ENCODE peak calls at places on chromosomes 16 and 17, in seven cellular contexts. A, R, P, G, D, H and Q are unnamed samples.

GRCh38 chr17:33469911-33470310 is 176.8 kb upstream of the ASIC2 start:
- DNase-seq in A (peak), R (no peak), P (no peak), G (peak), D (no peak), H (no peak), Q (peak)

GRCh38 chr17:82536220-82537201 is 17.0 kb downstream of the FOXK2 start:
- DNase-seq in A (peak), R (no peak), P (peak), G (peak), D (peak), H (peak), Q (no peak)

GRCh38 chr16:77223184-77223583 is 24.0 kb downstream of the SYCE1L start:
- DNase-seq in A (no peak), R (no peak), P (no peak), G (no peak), D (no peak), H (no peak), Q (no peak)

GRCh38 chr16:6940968-6941367 is 391.7 kb upstream of the RBFOX1 start:
- DNase-seq in A (no peak), R (no peak), P (no peak), G (no peak), D (no peak), H (no peak), Q (no peak)

GRCh38 chr17:489758-490329 is 137.2 kb upstream of the RPH3AL start:
- DNase-seq in A (peak), R (no peak), P (no peak), G (peak), D (no peak), H (peak), Q (no peak)

GRCh38 chr17:17719199-17719940 is 38.1 kb downstream of the RAI1 start:
- DNase-seq in A (no peak), R (no peak), P (no peak), G (no peak), D (no peak), H (no peak), Q (no peak)

GRCh38 chr17:11081342-11081741 is 159.7 kb upstream of the SHISA6 start:
- DNase-seq in A (no peak), R (no peak), P (no peak), G (peak), D (no peak), H (no peak), Q (no peak)

GRCh38 chr17:78472035-78472905 is 93.8 kb downstream of the PGS1 start:
- DNase-seq in A (no peak), R (no peak), P (no peak), G (no peak), D (no peak), H (no peak), Q (no peak)

GRCh38 chr16:71724320-71724751 is at the start of gene PHLPP2:
- DNase-seq in A (no peak), R (no peak), P (no peak), G (no peak), D (no peak), H (no peak), Q (no peak)

GRCh38 chr17:48997103-48997826 is at the start of gene IGF2BP1:
- DNase-seq in A (peak), R (no peak), P (no peak), G (peak), D (no peak), H (no peak), Q (no peak)

GRCh38 chr16:67884-68789 is 4.3 kb downstream of the RHBDF1 start:
- DNase-seq in A (peak), R (no peak), P (peak), G (no peak), D (peak), H (no peak), Q (no peak)
- TF ChIP-seq CTCF in A (no peak), R (no peak), P (no peak), G (no peak), D (no peak), H (no peak), Q (no peak)

GRCh38 chr17:40346768-40347154 is 17.8 kb downstream of the GJD3 start:
- DNase-seq in A (no peak), R (no peak), P (no peak), G (no peak), D (no peak), H (no peak), Q (no peak)

GRCh38 chr17:40348562-40349476 is 15.7 kb downstream of the GJD3 start:
- DNase-seq in A (no peak), R (peak), P (no peak), G (no peak), D (peak), H (peak), Q (no peak)

GRCh38 chr17:40349477-40350409 is 14.8 kb downstream of the GJD3 start:
- DNase-seq in A (peak), R (no peak), P (no peak), G (peak), D (peak), H (peak), Q (peak)

GRCh38 chr17:40347319-40348135 is 17.0 kb downstream of the GJD3 start:
- DNase-seq in A (no peak), R (no peak), P (no peak), G (no peak), D (no peak), H (no peak), Q (no peak)

GRCh38 chr17:40348136-40348504 is 16.4 kb downstream of the GJD3 start:
- DNase-seq in A (no peak), R (no peak), P (no peak), G (no peak), D (no peak), H (no peak), Q (no peak)
- H3K27ac ChIP-seq in A (no peak), R (peak), P (peak), G (no peak), D (peak), H (peak), Q (peak)

GRCh38 chr16:8869212-8869987 is 594 bp upstream of the CARHSP1 start:
- DNase-seq in A (no peak), R (no peak), P (no peak), G (peak), D (no peak), H (no peak), Q (no peak)
- TF ChIP-seq CTCF in A (no peak), R (no peak), P (no peak), G (no peak), D (no peak), H (no peak), Q (no peak)

GRCh38 chr16:12009922-12010321 is 33.4 kb downstream of the SNX29 start:
- DNase-seq in A (no peak), R (no peak), P (no peak), G (no peak), D (no peak), H (no peak), Q (no peak)

GRCh38 chr16:12006637-12007036 is 30.1 kb downstream of the SNX29 start:
- DNase-seq in A (no peak), R (no peak), P (no peak), G (no peak), D (no peak), H (no peak), Q (no peak)

GRCh38 chr16:12011565-12011964 is 35.0 kb downstream of the SNX29 start:
- DNase-seq in A (no peak), R (no peak), P (no peak), G (no peak), D (no peak), H (no peak), Q (no peak)

GRCh38 chr16:12009462-12009861 is 32.9 kb downstream of the SNX29 start:
- DNase-seq in A (no peak), R (no peak), P (no peak), G (no peak), D (no peak), H (no peak), Q (no peak)

GRCh38 chr16:12010388-12011251 is 34.1 kb downstream of the SNX29 start:
- DNase-seq in A (peak), R (no peak), P (no peak), G (no peak), D (no peak), H (no peak), Q (no peak)
- H3K27ac ChIP-seq in A (no peak), R (peak), P (no peak), G (no peak), D (peak), H (no peak), Q (no peak)

GRCh38 chr17:64240261-64240740 is 22.8 kb downstream of the TEX2 start:
- DNase-seq in A (no peak), R (no peak), P (no peak), G (peak), D (no peak), H (no peak), Q (no peak)
- TF ChIP-seq CTCF in A (peak), R (no peak), P (no peak), G (peak), D (peak), H (no peak), Q (no peak)